ENCODE peak calls at places on chromosome 9, in eight cellular contexts. R is transverse colon, P is nephron progenitor cell, B is germinal center, V is SW480, W is cerebellum, X is posterior cingulate gyrus, N is KBM-7. Q is an unnamed sample.

GRCh38 chr9:132768932-132769894 is 98.9 kb downstream of the GTF3C4 start:
- DNase-seq in R (peak; percentile 66), P (peak; percentile 57), B (peak; percentile 77), V (peak; percentile 41), W (peak; percentile 53), X (no peak), N (peak; percentile 76), Q (no peak)

GRCh38 chr9:78470741-78471140 is 173.8 kb downstream of the PSAT1 start:
- DNase-seq in R (no peak), P (no peak), B (no peak), V (no peak), W (no peak), X (no peak), N (no peak), Q (no peak)

GRCh38 chr9:36787709-36788108 is 215.0 kb downstream of the MELK start:
- DNase-seq in R (no peak), P (no peak), B (no peak), V (no peak), W (no peak), X (no peak), N (no peak), Q (no peak)

GRCh38 chr9:121073038-121073437 is 1.7 kb upstream of the CNTRL start:
- DNase-seq in R (peak; percentile 33), P (no peak), B (peak; percentile 12), V (no peak), W (no peak), X (peak; percentile 73), N (peak; percentile 65), Q (no peak)

GRCh38 chr9:112404367-112404979 is 24.6 kb downstream of the HSDL2 start:
- DNase-seq in R (no peak), P (no peak), B (no peak), V (no peak), W (no peak), X (no peak), N (no peak), Q (no peak)

GRCh38 chr9:89226076-89226475 is 47.5 kb upstream of the SHC3 start:
- DNase-seq in R (no peak), P (peak; percentile 62), B (no peak), V (no peak), W (peak; percentile 9), X (no peak), N (no peak), Q (no peak)

GRCh38 chr9:15182755-15183154 is 124.3 kb downstream of the TTC39B start:
- DNase-seq in R (no peak), P (no peak), B (no peak), V (no peak), W (no peak), X (no peak), N (no peak), Q (peak; percentile 44)

GRCh38 chr9:116075191-116075590 is 78.4 kb upstream of the PAPPA start:
- DNase-seq in R (no peak), P (no peak), B (no peak), V (no peak), W (no peak), X (no peak), N (no peak), Q (no peak)

GRCh38 chr9:131630206-131630831 is 85.0 kb downstream of the PRRT1B start:
- DNase-seq in R (peak; percentile 60), P (no peak), B (peak; percentile 30), V (no peak), W (no peak), X (no peak), N (peak; percentile 35), Q (no peak)

GRCh38 chr9:37082214-37082765 is 38.1 kb upstream of the ZCCHC7 start:
- DNase-seq in R (no peak), P (no peak), B (no peak), V (no peak), W (no peak), X (no peak), N (no peak), Q (no peak)

GRCh38 chr9:135479469-135480052 is at the start of gene PPP1R26:
- DNase-seq in R (peak; percentile 42), P (peak; percentile 66), B (peak; percentile 11), V (peak; percentile 37), W (no peak), X (no peak), N (no peak), Q (no peak)

GRCh38 chr9:98117984-98118639 is 910 bp downstream of the TRIM14 start:
- DNase-seq in R (peak; percentile 84), P (no peak), B (peak; percentile 54), V (peak; percentile 67), W (no peak), X (no peak), N (peak; percentile 72), Q (no peak)

GRCh38 chr9:127175764-127176163 is 53.3 kb upstream of the ANGPTL2 start:
- DNase-seq in R (peak; percentile 3), P (no peak), B (no peak), V (no peak), W (no peak), X (no peak), N (no peak), Q (no peak)

GRCh38 chr9:110536802-110537201 is 42.7 kb downstream of the SVEP1 start:
- DNase-seq in R (no peak), P (no peak), B (no peak), V (no peak), W (no peak), X (no peak), N (no peak), Q (no peak)

GRCh38 chr9:112570731-112571167 is 84.1 kb downstream of the KIAA1958 start:
- DNase-seq in R (peak; percentile 35), P (no peak), B (no peak), V (no peak), W (peak; percentile 43), X (peak; percentile 83), N (no peak), Q (no peak)

GRCh38 chr9:94280409-94280989 is 21.4 kb downstream of the ZNF169 start:
- DNase-seq in R (no peak), P (no peak), B (no peak), V (no peak), W (no peak), X (no peak), N (no peak), Q (no peak)

GRCh38 chr9:90808890-90809685 is 7.5 kb downstream of the SYK start:
- DNase-seq in R (no peak), P (no peak), B (no peak), V (no peak), W (no peak), X (no peak), N (peak; percentile 86), Q (no peak)

GRCh38 chr9:93820667-93821306 is 134.4 kb downstream of the BARX1 start:
- DNase-seq in R (no peak), P (no peak), B (peak; percentile 1), V (peak; percentile 21), W (no peak), X (no peak), N (no peak), Q (no peak)

GRCh38 chr9:100379862-100380261 is 27.1 kb upstream of the TEX10 start:
- DNase-seq in R (no peak), P (no peak), B (no peak), V (peak; percentile 3), W (no peak), X (no peak), N (no peak), Q (no peak)

GRCh38 chr9:38641985-38642864 is 21.8 kb upstream of the ANKRD18A start:
- DNase-seq in R (peak; percentile 27), P (peak; percentile 26), B (no peak), V (peak; percentile 41), W (peak; percentile 49), X (no peak), N (peak; percentile 62), Q (peak; percentile 67)

GRCh38 chr9:78707080-78707479 is 410.2 kb downstream of the PSAT1 start:
- DNase-seq in R (no peak), P (no peak), B (no peak), V (no peak), W (no peak), X (no peak), N (no peak), Q (no peak)

GRCh38 chr9:137312852-137313325 is 10.8 kb upstream of the NRARP start:
- DNase-seq in R (no peak), P (no peak), B (no peak), V (no peak), W (no peak), X (no peak), N (no peak), Q (no peak)

GRCh38 chr9:128249914-128250838 is 25.6 kb downstream of the GOLGA2 start:
- DNase-seq in R (peak; percentile 98), P (peak; percentile 99), B (peak; percentile 96), V (peak; percentile 78), W (peak; percentile 61), X (peak; percentile 92), N (no peak), Q (no peak)

GRCh38 chr9:129146441-129146933 is 31.6 kb downstream of the IER5L start:
- DNase-seq in R (no peak), P (no peak), B (no peak), V (no peak), W (no peak), X (no peak), N (no peak), Q (no peak)

GRCh38 chr9:97740848-97741821 is 44.0 kb upstream of the XPA start:
- DNase-seq in R (peak; percentile 23), P (peak; percentile 75), B (peak; percentile 44), V (no peak), W (peak; percentile 21), X (peak; percentile 73), N (peak; percentile 57), Q (no peak)

GRCh38 chr9:38360880-38361836 is 31.3 kb upstream of the ALDH1B1 start:
- DNase-seq in R (no peak), P (no peak), B (no peak), V (no peak), W (no peak), X (no peak), N (no peak), Q (peak; percentile 2)

GRCh38 chr9:757246-757881 is 84.1 kb upstream of the DMRT1 start:
- DNase-seq in R (peak; percentile 23), P (peak; percentile 8), B (no peak), V (peak; percentile 62), W (no peak), X (no peak), N (peak; percentile 61), Q (no peak)

GRCh38 chr9:68507098-68507795 is 33.4 kb downstream of the TMEM252 start:
- DNase-seq in R (no peak), P (no peak), B (peak; percentile 15), V (peak; percentile 41), W (peak; percentile 41), X (no peak), N (peak; percentile 38), Q (no peak)

GRCh38 chr9:6632516-6633328 is 12.8 kb downstream of the GLDC start:
- DNase-seq in R (peak; percentile 50), P (peak; percentile 57), B (peak; percentile 80), V (peak; percentile 73), W (no peak), X (no peak), N (no peak), Q (no peak)

GRCh38 chr9:121636411-121636865 is 15.0 kb upstream of the DAB2IP start:
- DNase-seq in R (no peak), P (no peak), B (no peak), V (no peak), W (no peak), X (peak; percentile 68), N (peak; percentile 49), Q (no peak)

GRCh38 chr9:129697111-129697955 is 31.9 kb downstream of the PRRX2 start:
- DNase-seq in R (peak; percentile 15), P (peak; percentile 72), B (peak; percentile 33), V (peak; percentile 54), W (no peak), X (no peak), N (peak; percentile 15), Q (no peak)

GRCh38 chr9:132670816-132671371 is 630 bp downstream of the GTF3C4 start:
- DNase-seq in R (peak; percentile 24), P (peak; percentile 50), B (peak; percentile 35), V (peak; percentile 32), W (no peak), X (peak; percentile 76), N (peak; percentile 51), Q (no peak)

GRCh38 chr9:130073373-130073772 is 19.7 kb downstream of the GPR107 start:
- DNase-seq in R (no peak), P (no peak), B (no peak), V (no peak), W (no peak), X (no peak), N (no peak), Q (no peak)